ENCODE peak calls at places on chromosomes 12 and 14, in seven cellular contexts. P, J, C, K, T, Q and O are unnamed samples.

GRCh38 chr14:45990252-45990651 is 661.3 kb downstream of the RPL10L start:
- DNase-seq in P (no peak), K (no peak), J (no peak), Q (no peak), C (no peak), T (no peak), O (peak)

GRCh38 chr12:127926004-127926403 is 341.0 kb upstream of the TMEM132C start:
- DNase-seq in J (no peak), C (no peak), Q (no peak), K (no peak), P (peak), T (peak), O (no peak)

GRCh38 chr12:131044760-131045381 is 91.2 kb downstream of the ADGRD1 start:
- DNase-seq in J (no peak), P (no peak), T (no peak), K (no peak), C (no peak), Q (no peak), O (no peak)

GRCh38 chr12:9647825-9648700 is 21.4 kb upstream of the CLEC2D start:
- DNase-seq in K (peak), P (peak), Q (peak), T (peak), J (peak), C (peak), O (peak)

GRCh38 chr12:54207539-54208267 is 18.9 kb upstream of the SMUG1 start:
- DNase-seq in T (peak), C (peak), J (peak), P (peak), Q (peak), K (peak), O (peak)

GRCh38 chr12:59973515-59973914 is 377.7 kb downstream of the SLC16A7 start:
- DNase-seq in K (no peak), C (no peak), T (peak), J (no peak), Q (no peak), P (no peak), O (no peak)

GRCh38 chr12:28442101-28442500 is 251.8 kb downstream of the CCDC91 start:
- DNase-seq in K (no peak), P (no peak), T (no peak), C (no peak), Q (no peak), J (no peak), O (no peak)

GRCh38 chr12:40286583-40286982 is 61.8 kb downstream of the LRRK2 start:
- DNase-seq in K (no peak), P (no peak), Q (no peak), T (peak), J (no peak), C (no peak), O (no peak)

GRCh38 chr12:2092890-2093289 is 40.1 kb downstream of the CACNA1C start:
- DNase-seq in Q (no peak), J (no peak), K (no peak), P (no peak), C (no peak), T (peak), O (no peak)

GRCh38 chr14:74579447-74580274 is 32.4 kb downstream of the LTBP2 start:
- DNase-seq in Q (peak), T (peak), K (no peak), P (no peak), C (no peak), J (no peak), O (no peak)

GRCh38 chr14:30456296-30456695 is 102.7 kb upstream of the G2E3 start:
- DNase-seq in Q (no peak), T (no peak), J (no peak), P (no peak), K (no peak), C (no peak), O (no peak)

GRCh38 chr14:73896521-73896920 is 9.9 kb downstream of the ZNF410 start:
- DNase-seq in Q (no peak), T (peak), K (no peak), P (no peak), C (no peak), J (no peak), O (no peak)

GRCh38 chr14:59427653-59428578 is 37.3 kb downstream of the GPR135 start:
- DNase-seq in K (no peak), C (no peak), T (peak), P (peak), J (no peak), Q (no peak), O (no peak)

GRCh38 chr14:58243790-58244555 is 670 bp upstream of the PSMA3 start:
- DNase-seq in C (no peak), Q (peak), P (peak), K (no peak), T (peak), J (no peak), O (peak)

GRCh38 chr12:65387396-65387795 is 108.9 kb downstream of the MSRB3 start:
- DNase-seq in K (no peak), T (peak), Q (no peak), C (no peak), P (no peak), J (no peak), O (no peak)

GRCh38 chr14:76672123-76672522 is 89.1 kb upstream of the VASH1 start:
- DNase-seq in T (peak), K (no peak), Q (no peak), P (no peak), C (no peak), J (no peak), O (no peak)

GRCh38 chr12:14257303-14257733 is 108.2 kb upstream of the ATF7IP start:
- DNase-seq in Q (no peak), T (no peak), J (no peak), C (no peak), P (no peak), K (no peak), O (no peak)

GRCh38 chr12:3950714-3951320 is 77.6 kb upstream of the PARP11 start:
- DNase-seq in K (no peak), J (no peak), P (no peak), T (no peak), Q (no peak), C (no peak), O (no peak)

GRCh38 chr12:118374909-118375308 is 1.4 kb upstream of the SUDS3 start:
- DNase-seq in C (no peak), K (no peak), J (no peak), Q (no peak), P (no peak), T (peak), O (no peak)

GRCh38 chr14:64109821-64110554 is 184.2 kb downstream of the ESR2 start:
- DNase-seq in J (no peak), K (no peak), P (no peak), C (no peak), Q (no peak), T (peak), O (no peak)

GRCh38 chr14:32524609-32525391 is 195.7 kb downstream of the AKAP6 start:
- DNase-seq in C (no peak), T (peak), Q (no peak), K (no peak), P (no peak), J (no peak), O (no peak)

GRCh38 chr14:100979780-100980179 is 76.3 kb upstream of the RTL1 start:
- DNase-seq in K (no peak), J (no peak), T (peak), P (no peak), C (no peak), Q (no peak), O (no peak)

GRCh38 chr12:43111608-43112007 is 440.4 kb downstream of the ADAMTS20 start:
- DNase-seq in K (no peak), J (no peak), Q (no peak), C (no peak), P (no peak), T (no peak), O (no peak)

GRCh38 chr14:61705017-61705416 is 9.7 kb downstream of the HIF1A start:
- DNase-seq in K (no peak), C (no peak), Q (no peak), J (no peak), T (no peak), P (no peak), O (no peak)

GRCh38 chr12:49170924-49171323 is 18.0 kb downstream of the TUBA1A start:
- DNase-seq in T (no peak), Q (no peak), K (no peak), C (no peak), P (no peak), J (no peak), O (no peak)